ENCODE peak calls at places on chromosome 4, in nine cellular contexts. One of them, this sample, is unnamed.

GRCh38 chr4:153532636-153533035 is 66.5 kb downstream of the TMEM131L start:
- DNase-seq in uterus: no peak
- DNase-seq in astrocyte: no peak
- DNase-seq in psoas muscle: no peak
- DNase-seq in transverse colon: no peak
- DNase-seq in left ventricle myocardium inferior: no peak
- DNase-seq in ascending aorta: no peak
- DNase-seq in IMR-90: no peak
- DNase-seq in upper lobe of right lung: no peak
- DNase-seq in this sample: no peak

GRCh38 chr4:169745291-169745690 is 12.5 kb downstream of the HPF1 start:
- DNase-seq in ascending aorta: no peak
- DNase-seq in psoas muscle: no peak
- DNase-seq in left ventricle myocardium inferior: no peak
- DNase-seq in transverse colon: no peak
- DNase-seq in uterus: no peak
- DNase-seq in astrocyte: peak; percentile 36
- DNase-seq in upper lobe of right lung: no peak
- DNase-seq in IMR-90: peak; percentile 65
- DNase-seq in this sample: no peak

GRCh38 chr4:7714738-7715137 is 224.9 kb downstream of the AFAP1 start:
- DNase-seq in psoas muscle: peak; percentile 19
- DNase-seq in left ventricle myocardium inferior: no peak
- DNase-seq in ascending aorta: no peak
- DNase-seq in upper lobe of right lung: no peak
- DNase-seq in uterus: no peak
- DNase-seq in astrocyte: no peak
- DNase-seq in transverse colon: no peak
- DNase-seq in IMR-90: no peak
- DNase-seq in this sample: no peak

GRCh38 chr4:8555716-8556115 is 24.5 kb upstream of the GPR78 start:
- DNase-seq in transverse colon: no peak
- DNase-seq in IMR-90: no peak
- DNase-seq in uterus: no peak
- DNase-seq in left ventricle myocardium inferior: no peak
- DNase-seq in astrocyte: no peak
- DNase-seq in psoas muscle: no peak
- DNase-seq in upper lobe of right lung: peak; percentile 18
- DNase-seq in ascending aorta: no peak
- DNase-seq in this sample: no peak

GRCh38 chr4:15691346-15692140 is 9.9 kb downstream of the FAM200B start:
- DNase-seq in transverse colon: no peak
- DNase-seq in uterus: no peak
- DNase-seq in left ventricle myocardium inferior: no peak
- DNase-seq in psoas muscle: no peak
- DNase-seq in astrocyte: peak; percentile 69
- DNase-seq in upper lobe of right lung: no peak
- DNase-seq in ascending aorta: no peak
- DNase-seq in IMR-90: peak; percentile 87
- DNase-seq in this sample: no peak

GRCh38 chr4:142201041-142201440 is 564.7 kb downstream of the IL15 start:
- DNase-seq in uterus: no peak
- DNase-seq in left ventricle myocardium inferior: no peak
- DNase-seq in IMR-90: no peak
- DNase-seq in astrocyte: no peak
- DNase-seq in ascending aorta: no peak
- DNase-seq in psoas muscle: no peak
- DNase-seq in transverse colon: no peak
- DNase-seq in upper lobe of right lung: no peak
- DNase-seq in this sample: no peak

GRCh38 chr4:90419124-90419711 is 292.0 kb downstream of the CCSER1 start:
- DNase-seq in uterus: no peak
- DNase-seq in upper lobe of right lung: no peak
- DNase-seq in astrocyte: peak; percentile 16
- DNase-seq in ascending aorta: no peak
- DNase-seq in psoas muscle: no peak
- DNase-seq in IMR-90: peak; percentile 37
- DNase-seq in left ventricle myocardium inferior: no peak
- DNase-seq in transverse colon: no peak
- DNase-seq in this sample: no peak

GRCh38 chr4:138242076-138242829 is at the start of gene SLC7A11:
- DNase-seq in upper lobe of right lung: no peak
- DNase-seq in ascending aorta: peak; percentile 31
- DNase-seq in transverse colon: peak; percentile 83
- DNase-seq in IMR-90: peak; percentile 100
- DNase-seq in left ventricle myocardium inferior: no peak
- DNase-seq in astrocyte: peak; percentile 99
- DNase-seq in psoas muscle: no peak
- DNase-seq in uterus: peak; percentile 26
- DNase-seq in this sample: peak; percentile 88

GRCh38 chr4:22661443-22661842 is 31.3 kb upstream of the GBA3 start:
- DNase-seq in transverse colon: no peak
- DNase-seq in upper lobe of right lung: no peak
- DNase-seq in IMR-90: peak; percentile 2
- DNase-seq in ascending aorta: no peak
- DNase-seq in left ventricle myocardium inferior: no peak
- DNase-seq in astrocyte: no peak
- DNase-seq in psoas muscle: no peak
- DNase-seq in uterus: no peak
- DNase-seq in this sample: no peak

GRCh38 chr4:89904524-89904923 is 9.9 kb downstream of the MMRN1 start:
- DNase-seq in ascending aorta: no peak
- DNase-seq in astrocyte: no peak
- DNase-seq in IMR-90: no peak
- DNase-seq in uterus: no peak
- DNase-seq in upper lobe of right lung: no peak
- DNase-seq in transverse colon: no peak
- DNase-seq in left ventricle myocardium inferior: no peak
- DNase-seq in psoas muscle: no peak
- DNase-seq in this sample: no peak

GRCh38 chr4:145609494-145610427 is 9.4 kb upstream of the MMAA start:
- DNase-seq in upper lobe of right lung: no peak
- DNase-seq in ascending aorta: no peak
- DNase-seq in transverse colon: peak; percentile 69
- DNase-seq in left ventricle myocardium inferior: peak; percentile 31
- DNase-seq in psoas muscle: no peak
- DNase-seq in uterus: peak; percentile 46
- DNase-seq in astrocyte: peak; percentile 44
- DNase-seq in IMR-90: peak; percentile 77
- DNase-seq in this sample: peak; percentile 78

GRCh38 chr4:75817901-75818300 is 84.4 kb downstream of the PPEF2 start:
- DNase-seq in ascending aorta: no peak
- DNase-seq in astrocyte: no peak
- DNase-seq in left ventricle myocardium inferior: no peak
- DNase-seq in psoas muscle: no peak
- DNase-seq in transverse colon: no peak
- DNase-seq in uterus: no peak
- DNase-seq in IMR-90: no peak
- DNase-seq in upper lobe of right lung: no peak
- DNase-seq in this sample: no peak

GRCh38 chr4:80240976-80241375 is 25.5 kb upstream of the FGF5 start:
- DNase-seq in left ventricle myocardium inferior: no peak
- DNase-seq in ascending aorta: no peak
- DNase-seq in astrocyte: peak; percentile 63
- DNase-seq in upper lobe of right lung: no peak
- DNase-seq in uterus: no peak
- DNase-seq in transverse colon: no peak
- DNase-seq in IMR-90: peak; percentile 48
- DNase-seq in psoas muscle: no peak
- DNase-seq in this sample: no peak

GRCh38 chr4:156962551-156962974 is 9.0 kb downstream of the PDGFC start:
- DNase-seq in astrocyte: peak; percentile 89
- DNase-seq in transverse colon: no peak
- DNase-seq in uterus: peak; percentile 83
- DNase-seq in IMR-90: peak; percentile 99
- DNase-seq in ascending aorta: peak; percentile 9
- DNase-seq in upper lobe of right lung: no peak
- DNase-seq in psoas muscle: no peak
- DNase-seq in left ventricle myocardium inferior: no peak
- DNase-seq in this sample: no peak

GRCh38 chr4:5660185-5660584 is 48.2 kb downstream of the EVC2 start:
- DNase-seq in ascending aorta: no peak
- DNase-seq in IMR-90: peak; percentile 52
- DNase-seq in psoas muscle: no peak
- DNase-seq in transverse colon: no peak
- DNase-seq in upper lobe of right lung: no peak
- DNase-seq in left ventricle myocardium inferior: no peak
- DNase-seq in astrocyte: peak; percentile 10
- DNase-seq in uterus: no peak
- DNase-seq in this sample: no peak

GRCh38 chr4:336893-337142 is 796 bp upstream of the ZNF141 start:
- DNase-seq in upper lobe of right lung: no peak
- DNase-seq in psoas muscle: no peak
- DNase-seq in ascending aorta: no peak
- DNase-seq in IMR-90: no peak
- DNase-seq in uterus: no peak
- DNase-seq in transverse colon: no peak
- DNase-seq in left ventricle myocardium inferior: no peak
- DNase-seq in astrocyte: no peak
- DNase-seq in this sample: peak; percentile 46

GRCh38 chr4:158934996-158935669 is 166.3 kb downstream of the FNIP2 start:
- DNase-seq in left ventricle myocardium inferior: no peak
- DNase-seq in astrocyte: peak; percentile 25
- DNase-seq in ascending aorta: no peak
- DNase-seq in upper lobe of right lung: no peak
- DNase-seq in IMR-90: peak; percentile 17
- DNase-seq in uterus: no peak
- DNase-seq in psoas muscle: no peak
- DNase-seq in transverse colon: no peak
- DNase-seq in this sample: no peak
- H3K27ac ChIP-seq in left ventricle myocardium inferior: no peak overlapping the region
- H3K27ac ChIP-seq in astrocyte: no peak overlapping the region
- H3K27ac ChIP-seq in ascending aorta: no peak overlapping the region
- H3K27ac ChIP-seq in upper lobe of right lung: no peak overlapping the region
- H3K27ac ChIP-seq in IMR-90: no peak overlapping the region
- H3K27ac ChIP-seq in uterus: no peak overlapping the region
- H3K27ac ChIP-seq in psoas muscle: no peak overlapping the region
- H3K27ac ChIP-seq in transverse colon: no peak overlapping the region
- H3K27ac ChIP-seq in this sample: no peak overlapping the region

GRCh38 chr4:99640676-99641075 is 17.0 kb downstream of the C4orf54 start:
- DNase-seq in upper lobe of right lung: no peak
- DNase-seq in transverse colon: no peak
- DNase-seq in left ventricle myocardium inferior: no peak
- DNase-seq in ascending aorta: no peak
- DNase-seq in astrocyte: no peak
- DNase-seq in psoas muscle: no peak
- DNase-seq in uterus: no peak
- DNase-seq in IMR-90: no peak
- DNase-seq in this sample: no peak
- H3K4me1 ChIP-seq in upper lobe of right lung: no peaks in the 10 kb centered on the region
- H3K4me1 ChIP-seq in transverse colon: no peaks in the 10 kb centered on the region
- H3K4me1 ChIP-seq in left ventricle myocardium inferior: peaks cover 32% of the 10 kb centered on the region
- H3K4me1 ChIP-seq in ascending aorta: no peaks in the 10 kb centered on the region
- H3K4me1 ChIP-seq in astrocyte: no peaks in the 10 kb centered on the region
- H3K4me1 ChIP-seq in psoas muscle: peaks cover 57% of the 10 kb centered on the region
- H3K4me1 ChIP-seq in uterus: no peaks in the 10 kb centered on the region
- H3K4me1 ChIP-seq in IMR-90: no peaks in the 10 kb centered on the region
- H3K4me1 ChIP-seq in this sample: no peaks in the 10 kb centered on the region

DNA sequence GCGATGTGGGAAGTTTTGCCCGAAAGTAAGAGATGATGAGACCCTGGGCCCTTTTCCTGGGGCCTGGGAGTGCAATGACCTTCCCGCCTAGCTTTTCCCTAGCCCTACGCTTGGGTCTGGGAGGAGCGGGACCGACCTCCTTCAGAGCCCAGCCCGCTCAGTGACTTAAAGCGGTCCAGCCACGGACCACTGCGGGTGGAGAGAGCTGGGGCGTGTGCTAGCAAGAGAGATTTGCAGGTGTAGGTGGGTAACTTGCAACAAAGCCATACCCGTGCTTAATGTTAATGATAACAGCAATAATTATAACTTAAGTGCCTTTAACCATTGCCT is 503 bp upstream of the PDE5A start:
- DNase-seq in uterus: no peak
- DNase-seq in transverse colon: no peak
- DNase-seq in psoas muscle: no peak
- DNase-seq in left ventricle myocardium inferior: no peak
- DNase-seq in ascending aorta: no peak
- DNase-seq in astrocyte: no peak
- DNase-seq in IMR-90: no peak
- DNase-seq in upper lobe of right lung: no peak
- DNase-seq in this sample: no peak
- TF ChIP-seq CTCF in uterus: no peak
- TF ChIP-seq CTCF in transverse colon: no peak
- TF ChIP-seq CTCF in psoas muscle: no peak
- TF ChIP-seq CTCF in left ventricle myocardium inferior: peak; percentile 6
- TF ChIP-seq CTCF in ascending aorta: no peak
- TF ChIP-seq CTCF in astrocyte: no peak
- TF ChIP-seq CTCF in IMR-90: no peak
- TF ChIP-seq CTCF in upper lobe of right lung: no peak
- TF ChIP-seq CTCF in this sample: no peak

GRCh38 chr4:186191266-186192067 is at the start of gene CYP4V2:
- DNase-seq in transverse colon: peak; percentile 92
- DNase-seq in upper lobe of right lung: peak; percentile 94
- DNase-seq in astrocyte: peak; percentile 69
- DNase-seq in psoas muscle: peak; percentile 89
- DNase-seq in uterus: peak; percentile 79
- DNase-seq in left ventricle myocardium inferior: peak; percentile 86
- DNase-seq in ascending aorta: no peak
- DNase-seq in IMR-90: peak; percentile 72
- DNase-seq in this sample: peak; percentile 88

GRCh38 chr4:186190456-186191265 is 706 bp upstream of the CYP4V2 start:
- DNase-seq in ascending aorta: no peak
- DNase-seq in transverse colon: peak; percentile 56
- DNase-seq in IMR-90: no peak
- DNase-seq in left ventricle myocardium inferior: no peak
- DNase-seq in psoas muscle: no peak
- DNase-seq in astrocyte: peak; percentile 10
- DNase-seq in uterus: no peak
- DNase-seq in upper lobe of right lung: peak; percentile 81
- DNase-seq in this sample: peak; percentile 56

GRCh38 chr4:186192068-186192751 is 843 bp downstream of the CYP4V2 start:
- DNase-seq in astrocyte: peak; percentile 48
- DNase-seq in transverse colon: peak; percentile 57
- DNase-seq in psoas muscle: peak; percentile 54
- DNase-seq in ascending aorta: no peak
- DNase-seq in IMR-90: peak; percentile 48
- DNase-seq in upper lobe of right lung: no peak
- DNase-seq in left ventricle myocardium inferior: peak; percentile 28
- DNase-seq in uterus: peak; percentile 46
- DNase-seq in this sample: peak; percentile 42

GRCh38 chr4:186188107-186188506 is 3.3 kb upstream of the CYP4V2 start:
- DNase-seq in upper lobe of right lung: no peak
- DNase-seq in astrocyte: no peak
- DNase-seq in ascending aorta: no peak
- DNase-seq in uterus: no peak
- DNase-seq in psoas muscle: no peak
- DNase-seq in left ventricle myocardium inferior: no peak
- DNase-seq in IMR-90: no peak
- DNase-seq in transverse colon: no peak
- DNase-seq in this sample: no peak

DNA sequence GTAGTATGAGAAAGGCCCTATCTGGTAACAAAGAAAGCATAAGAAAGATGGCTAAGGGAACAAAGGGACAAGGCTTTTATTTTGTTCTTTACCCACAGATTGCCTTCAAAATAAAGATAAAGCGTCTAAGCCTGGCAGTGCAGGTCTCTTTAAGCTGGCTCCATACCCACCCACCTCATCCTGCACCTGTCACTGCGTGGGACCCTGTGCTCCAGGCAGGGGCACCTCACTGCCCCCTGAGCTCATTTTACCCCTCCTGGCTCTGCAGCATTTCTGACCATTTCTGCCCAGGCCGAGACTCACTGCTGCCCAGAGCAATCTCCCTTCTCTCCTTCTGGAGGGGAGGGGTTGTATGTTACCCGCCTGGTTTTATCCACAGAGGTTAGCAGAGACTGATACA is 1.7 kb upstream of the CYP4V2 start:
- DNase-seq in upper lobe of right lung: no peak
- DNase-seq in ascending aorta: no peak
- DNase-seq in uterus: no peak
- DNase-seq in left ventricle myocardium inferior: no peak
- DNase-seq in transverse colon: no peak
- DNase-seq in psoas muscle: no peak
- DNase-seq in IMR-90: no peak
- DNase-seq in astrocyte: no peak
- DNase-seq in this sample: no peak
- H3K27ac ChIP-seq in upper lobe of right lung: peak overlapping the region; percentile 98
- H3K27ac ChIP-seq in ascending aorta: peak overlapping the region; percentile 95
- H3K27ac ChIP-seq in uterus: peak overlapping the region; percentile 94
- H3K27ac ChIP-seq in left ventricle myocardium inferior: peak overlapping the region; percentile 95
- H3K27ac ChIP-seq in transverse colon: peak overlapping the region; percentile 93
- H3K27ac ChIP-seq in psoas muscle: peak overlapping the region; percentile 97
- H3K27ac ChIP-seq in IMR-90: no peak overlapping the region
- H3K27ac ChIP-seq in astrocyte: no peak overlapping the region
- H3K27ac ChIP-seq in this sample: peak overlapping the region; percentile 83